ENCODE peak calls at places on chromosome 9, in six cellular contexts. A is omental fat pad, E is A549, S is non-pigmented ciliary epithelial cell, W is tibial nerve, H is HTR-8/SVneo. D is an unnamed sample.

GRCh38 chr9:121654497-121655140 is 3.2 kb downstream of the DAB2IP start:
- DNase-seq in A (no peak), E (no peak), S (no peak), W (no peak), H (no peak), D (no peak)

GRCh38 chr9:136105398-136106135 is 10.5 kb upstream of the NACC2 start:
- DNase-seq in A (no peak), E (no peak), S (no peak), W (no peak), H (no peak), D (no peak)

GRCh38 chr9:93205045-93205768 is 21.3 kb downstream of the WNK2 start:
- DNase-seq in A (no peak), E (no peak), S (no peak), W (peak), H (no peak), D (no peak)

GRCh38 chr9:101442248-101443136 is 6.9 kb upstream of the ALDOB start:
- DNase-seq in A (no peak), E (no peak), S (no peak), W (no peak), H (no peak), D (no peak)

GRCh38 chr9:119375892-119376291 is 6.7 kb upstream of the BRINP1 start:
- DNase-seq in A (no peak), E (peak), S (no peak), W (no peak), H (no peak), D (no peak)

GRCh38 chr9:118533101-118533500 is 828.9 kb downstream of the TLR4 start:
- DNase-seq in A (no peak), E (no peak), S (no peak), W (no peak), H (peak), D (no peak)

GRCh38 chr9:113373676-113374392 is 3.0 kb downstream of the HDHD3 start:
- DNase-seq in A (no peak), E (no peak), S (no peak), W (no peak), H (no peak), D (no peak)

GRCh38 chr9:19768798-19769197 is 20.0 kb downstream of the SLC24A2 start:
- DNase-seq in A (no peak), E (no peak), S (no peak), W (no peak), H (no peak), D (no peak)

GRCh38 chr9:9341203-9341602 is 1271.6 kb downstream of the PTPRD start:
- DNase-seq in A (no peak), E (no peak), S (no peak), W (no peak), H (no peak), D (no peak)